ENCODE peak calls at places on chromosome 7, in seven cellular contexts. Q is tibial artery, C is cardiac muscle cell, D is kidney epithelial cell, F is fibroblast of the aortic adventitia, E is heart right ventricle, B is astrocyte. N is an unnamed sample.

GRCh38 chr7:28423112-28423511 is 10.8 kb downstream of the CREB5 start:
- DNase-seq in B (no peak), F (no peak), Q (no peak), E (no peak), C (no peak), D (no peak), N (no peak)

GRCh38 chr7:30548762-30549344 is 44.2 kb upstream of the GGCT start:
- DNase-seq in D (no peak), C (peak; percentile 84), F (peak; percentile 80), E (peak; percentile 75), Q (peak; percentile 69), B (peak; percentile 53), N (no peak)

GRCh38 chr7:255038-255435 is 34.9 kb upstream of the FOXL3 start:
- DNase-seq in E (no peak), D (no peak), Q (no peak), C (no peak), F (no peak), B (no peak), N (no peak)

GRCh38 chr7:158494162-158494586 is 93.4 kb downstream of the PTPRN2 start:
- DNase-seq in D (no peak), B (no peak), E (no peak), C (no peak), Q (no peak), F (no peak), N (no peak)

GRCh38 chr7:29332027-29332806 is 137.6 kb downstream of the CHN2 start:
- DNase-seq in B (no peak), C (no peak), F (no peak), E (no peak), Q (no peak), D (no peak), N (no peak)

GRCh38 chr7:7902845-7903244 is 65.8 kb upstream of the GLCCI1 start:
- DNase-seq in D (no peak), F (no peak), E (no peak), Q (no peak), C (no peak), B (no peak), N (no peak)

GRCh38 chr7:31953432-31953831 is 116.8 kb downstream of the PDE1C start:
- DNase-seq in C (no peak), D (no peak), E (no peak), Q (no peak), F (no peak), B (no peak), N (no peak)

GRCh38 chr7:134723904-134724303 is 55.5 kb upstream of the CALD1 start:
- DNase-seq in B (no peak), F (no peak), C (no peak), Q (no peak), E (no peak), D (no peak), N (no peak)

GRCh38 chr7:4841007-4841784 is 20.6 kb downstream of the PAPOLB start:
- DNase-seq in C (no peak), B (no peak), F (no peak), E (no peak), D (no peak), Q (no peak), N (no peak)

GRCh38 chr7:95715274-95715673 is 57.1 kb upstream of the DYNC1I1 start:
- DNase-seq in F (no peak), E (no peak), D (no peak), B (no peak), Q (no peak), C (no peak), N (no peak)

GRCh38 chr7:158301221-158301620 is 286.4 kb downstream of the PTPRN2 start:
- DNase-seq in B (peak; percentile 44), F (no peak), E (no peak), C (no peak), Q (no peak), D (no peak), N (no peak)

GRCh38 chr7:27179503-27180430 is 5.3 kb downstream of the HOXA11 start:
- DNase-seq in C (peak; percentile 63), E (no peak), Q (peak; percentile 74), F (peak; percentile 52), D (peak; percentile 54), B (no peak), N (no peak)

GRCh38 chr7:155998328-155998691 is 186.0 kb upstream of the SHH start:
- DNase-seq in C (no peak), B (no peak), D (no peak), Q (no peak), F (no peak), E (no peak), N (no peak)

GRCh38 chr7:5591547-5591899 is 167.9 kb upstream of the TNRC18 start:
- DNase-seq in F (peak; percentile 83), E (no peak), C (peak; percentile 92), D (peak; percentile 63), Q (no peak), B (peak; percentile 81), N (peak; percentile 42)

GRCh38 chr7:36794689-36795088 is 70.4 kb upstream of the AOAH start:
- DNase-seq in F (no peak), D (peak; percentile 14), C (peak; percentile 21), B (no peak), E (no peak), Q (no peak), N (no peak)
- TF ChIP-seq CTCF in F (no peak), D (peak; percentile 22), C (no peak), B (no peak), E (no peak), Q (no peak), N (peak; percentile 8)

GRCh38 chr7:87566311-87566710 is 34.4 kb downstream of the ABCB1 start:
- DNase-seq in E (no peak), C (no peak), Q (no peak), F (no peak), D (no peak), B (no peak), N (peak; percentile 76)

GRCh38 chr7:87564290-87564963 is 36.3 kb downstream of the ABCB1 start:
- DNase-seq in B (no peak), E (no peak), F (no peak), D (no peak), Q (no peak), C (peak; percentile 3), N (no peak)

GRCh38 chr7:87567052-87567451 is 33.6 kb downstream of the ABCB1 start:
- DNase-seq in D (no peak), C (no peak), E (no peak), F (no peak), B (no peak), Q (no peak), N (peak; percentile 69)

GRCh38 chr7:87561702-87562101 is 39.0 kb downstream of the ABCB1 start:
- DNase-seq in F (no peak), E (no peak), Q (no peak), C (no peak), B (no peak), D (no peak), N (no peak)

GRCh38 chr7:87565877-87566276 is 34.8 kb downstream of the ABCB1 start:
- DNase-seq in Q (no peak), B (no peak), C (no peak), D (no peak), E (no peak), F (no peak), N (no peak)
- H3K4me3 ChIP-seq in Q (no peak overlapping the region), B (no peak overlapping the region), C (no peak overlapping the region), D (no peak overlapping the region), E (no peak overlapping the region), F (no peak overlapping the region), N (no peak overlapping the region)

DNA sequence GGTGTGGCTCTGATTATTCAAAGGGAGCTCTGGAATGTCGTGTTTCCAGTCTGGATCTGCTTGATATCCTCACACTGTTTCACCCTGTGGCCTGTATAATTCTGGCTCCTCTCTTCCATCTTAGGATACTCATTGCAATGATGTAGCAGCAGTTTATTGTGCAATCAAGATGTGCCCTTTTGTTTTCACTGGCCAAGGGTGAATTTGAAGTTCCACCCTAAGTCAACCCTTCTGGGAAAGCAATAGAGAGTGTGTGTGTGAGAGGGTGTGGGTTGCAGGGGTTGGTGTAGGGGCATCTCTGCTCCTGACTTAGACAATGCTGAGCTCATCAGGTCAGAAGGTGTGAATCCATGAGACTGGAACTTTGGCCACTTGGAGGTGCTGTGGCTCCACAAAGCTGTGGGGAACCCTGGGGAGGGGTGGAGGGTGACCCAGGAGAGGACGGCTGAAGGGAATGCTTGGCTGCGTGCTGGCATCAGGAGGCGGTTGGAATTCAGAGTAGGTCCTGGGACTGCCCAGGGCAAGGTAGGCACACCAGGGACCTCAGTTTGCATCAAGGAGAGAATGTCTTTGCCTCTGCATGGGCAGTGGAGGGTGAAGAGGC is 118.0 kb upstream of the PRSS58 start:
- DNase-seq in Q (no peak), E (no peak), F (peak; percentile 43), D (peak; percentile 18), B (no peak), C (peak; percentile 13), N (peak; percentile 89)
- TF ChIP-seq CTCF in Q (no peak), E (no peak), F (no peak), D (peak; percentile 60), B (no peak), C (no peak), N (peak; percentile 83)

GRCh38 chr7:141264511-141264910 is 190.6 kb downstream of the TMEM178B start:
- DNase-seq in C (no peak), D (no peak), B (no peak), Q (no peak), F (no peak), E (no peak), N (no peak)
- H3K4me3 ChIP-seq in C (no peak overlapping the region), D (no peak overlapping the region), B (no peak overlapping the region), Q (no peak overlapping the region), F (no peak overlapping the region), E (no peak overlapping the region), N (no peak overlapping the region)

DNA sequence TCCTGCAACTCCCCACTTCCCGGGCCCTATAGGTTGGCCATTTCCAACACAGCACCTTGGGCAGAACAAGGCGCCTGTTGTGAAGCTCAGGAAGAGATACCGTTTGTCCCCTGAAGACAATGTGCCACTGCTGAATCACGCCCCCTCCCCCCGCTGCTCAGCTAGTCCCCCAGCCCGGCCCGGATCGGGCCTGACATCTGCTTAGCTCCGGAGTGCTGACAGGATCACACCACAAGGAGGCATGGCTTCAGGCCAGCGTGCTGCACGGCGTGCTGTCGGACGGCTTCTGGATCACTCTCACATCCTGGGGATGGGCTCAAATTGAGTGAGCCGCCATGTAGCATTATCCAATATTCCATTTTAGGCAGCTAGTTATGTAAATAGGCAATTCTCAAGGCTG is 62.1 kb upstream of the EFCAB10 start:
- DNase-seq in B (no peak), Q (no peak), F (no peak), C (peak; percentile 53), E (peak; percentile 41), D (no peak), N (no peak)
- TF ChIP-seq CTCF in B (no peak), Q (no peak), F (no peak), C (peak; percentile 25), E (no peak), D (no peak), N (no peak)